ENCODE peak calls at places on chromosomes 11 and 22, in ten cellular contexts. D, U, I, T, P, V, M, E, X and B are unnamed samples.

GRCh38 chr11:18105086-18105801 is 638 bp downstream of the SAAL1 start:
- DNase-seq in D (no peak), U (no peak), P (no peak), T (no peak), I (peak), V (no peak), E (no peak), M (no peak), X (no peak), B (no peak)

GRCh38 chr11:70016666-70017347 is 61.3 kb upstream of the ANO1 start:
- DNase-seq in X (no peak), I (peak), T (no peak), P (no peak), U (no peak), V (no peak), D (no peak), M (peak), E (no peak), B (no peak)

GRCh38 chr11:73215191-73216134 is 2.6 kb upstream of the P2RY2 start:
- DNase-seq in U (no peak), V (no peak), E (no peak), X (peak), I (no peak), M (no peak), T (no peak), P (no peak), D (no peak), B (peak)

GRCh38 chr11:12245091-12245490 is 132.3 kb upstream of the PARVA start:
- DNase-seq in V (no peak), X (peak), P (no peak), M (no peak), E (no peak), U (peak), I (no peak), T (no peak), D (no peak), B (peak)

GRCh38 chr11:101456812-101457211 is 127.0 kb downstream of the TRPC6 start:
- DNase-seq in V (no peak), M (peak), P (no peak), U (no peak), D (no peak), T (no peak), I (peak), E (no peak), X (no peak), B (no peak)

GRCh38 chr11:111846640-111847039 is 24.7 kb downstream of the ALG9 start:
- DNase-seq in M (peak), P (peak), T (no peak), D (no peak), U (no peak), X (no peak), E (no peak), V (no peak), I (peak), B (no peak)

GRCh38 chr11:2366733-2367132 is 10.4 kb upstream of the CD81 start:
- DNase-seq in I (no peak), M (no peak), T (no peak), V (no peak), U (no peak), X (peak), D (no peak), P (no peak), E (no peak), B (no peak)

GRCh38 chr11:17230867-17231851 is 23.4 kb upstream of the PIK3C2A start:
- DNase-seq in M (no peak), P (no peak), X (no peak), D (no peak), U (no peak), V (peak), T (no peak), E (peak), I (no peak), B (no peak)

GRCh38 chr11:8055836-8056526 is 25.0 kb upstream of the TUB start:
- DNase-seq in V (no peak), X (no peak), U (peak), P (no peak), I (no peak), M (no peak), E (no peak), T (no peak), D (no peak), B (peak)

GRCh38 chr11:16402654-16403447 is 46.5 kb upstream of the SOX6 start:
- DNase-seq in V (no peak), I (no peak), E (no peak), M (peak), T (no peak), D (no peak), X (no peak), U (peak), P (peak), B (no peak)

GRCh38 chr22:41263704-41264103 is 22.3 kb downstream of the RANGAP1 start:
- DNase-seq in E (no peak), M (peak), P (peak), D (no peak), T (no peak), V (no peak), X (no peak), U (no peak), I (no peak), B (no peak)

GRCh38 chr11:123690490-123690889 is 36.1 kb upstream of the SCN3B start:
- DNase-seq in D (no peak), M (peak), T (no peak), P (no peak), X (no peak), E (no peak), I (peak), U (peak), V (no peak), B (no peak)

GRCh38 chr22:49829044-49829719 is 1.5 kb upstream of the BRD1 start:
- DNase-seq in D (no peak), T (no peak), M (no peak), E (no peak), I (no peak), U (no peak), P (no peak), X (no peak), V (no peak), B (no peak)

GRCh38 chr11:65112226-65112550 is 516 bp downstream of the TM7SF2 start:
- DNase-seq in X (no peak), E (no peak), U (no peak), M (no peak), V (no peak), P (no peak), I (no peak), T (no peak), D (no peak), B (peak)

GRCh38 chr11:94017446-94017845 is 3.7 kb upstream of the HEPHL1 start:
- DNase-seq in D (no peak), T (no peak), U (no peak), P (no peak), X (no peak), E (no peak), I (peak), M (peak), V (no peak), B (no peak)

GRCh38 chr11:93082900-93083299 is 113.4 kb downstream of the MTNR1B start:
- DNase-seq in E (no peak), P (no peak), X (no peak), M (no peak), V (no peak), U (no peak), T (no peak), I (no peak), D (no peak), B (no peak)

GRCh38 chr11:119222308-119222707 is 16.2 kb downstream of the CBL start:
- DNase-seq in M (peak), X (no peak), I (peak), T (no peak), D (no peak), U (peak), P (no peak), E (no peak), V (no peak), B (no peak)

GRCh38 chr22:38203090-38203810 is 1.5 kb downstream of the MAFF start:
- DNase-seq in V (peak), M (peak), U (no peak), D (no peak), P (peak), T (peak), E (no peak), X (no peak), I (peak), B (peak)

GRCh38 chr11:102229510-102230119 is 87.7 kb upstream of the BIRC3 start:
- DNase-seq in M (no peak), D (no peak), V (no peak), E (no peak), T (no peak), X (no peak), U (no peak), I (no peak), P (no peak), B (no peak)

GRCh38 chr22:50640857-50641647 is 13.1 kb upstream of the ARSA start:
- DNase-seq in I (no peak), E (no peak), V (no peak), U (no peak), D (no peak), P (no peak), M (no peak), X (peak), T (no peak), B (no peak)

GRCh38 chr11:118921121-118921928 is 4.4 kb downstream of the BCL9L start:
- DNase-seq in T (no peak), E (no peak), P (peak), U (no peak), I (peak), V (no peak), D (no peak), M (peak), X (peak), B (peak)

GRCh38 chr11:116224889-116225200 is 547.9 kb downstream of the BUD13 start:
- DNase-seq in E (no peak), I (no peak), T (no peak), P (no peak), X (no peak), V (no peak), M (no peak), D (no peak), U (no peak), B (no peak)

GRCh38 chr11:98566978-98567377 is 453.8 kb upstream of the CNTN5 start:
- DNase-seq in U (no peak), I (no peak), P (no peak), T (no peak), E (no peak), X (no peak), M (no peak), D (no peak), V (no peak), B (no peak)

GRCh38 chr11:58927393-58928081 is 11.8 kb upstream of the GLYATL1 start:
- DNase-seq in X (no peak), P (peak), E (no peak), U (no peak), M (peak), D (no peak), T (peak), V (peak), I (peak), B (no peak)

GRCh38 chr22:43740587-43741270 is 71.4 kb downstream of the EFCAB6 start:
- DNase-seq in U (no peak), E (no peak), V (no peak), D (no peak), I (no peak), P (no peak), X (no peak), M (no peak), T (no peak), B (no peak)

GRCh38 chr22:36330655-36331305 is 57.0 kb downstream of the MYH9 start:
- DNase-seq in E (no peak), D (no peak), P (no peak), X (peak), M (peak), T (no peak), V (no peak), U (no peak), I (peak), B (no peak)

GRCh38 chr11:120326845-120327281 is 1.8 kb downstream of the TLCD5 start:
- DNase-seq in P (no peak), T (no peak), V (no peak), E (peak), I (no peak), D (no peak), U (no peak), X (no peak), M (peak), B (no peak)

GRCh38 chr11:10758959-10759358 is 7.9 kb downstream of the CTR9 start:
- DNase-seq in U (no peak), M (no peak), T (no peak), V (no peak), E (no peak), I (peak), X (no peak), P (no peak), D (no peak), B (no peak)

GRCh38 chr11:1992111-1992510 is 5.5 kb downstream of the H19 start:
- DNase-seq in V (no peak), I (no peak), E (no peak), P (no peak), U (no peak), D (no peak), T (no peak), X (peak), M (no peak), B (peak)